ENCODE peak calls at places on chromosomes 16 and 17, in five cellular contexts. One of them, this sample, is unnamed.

GRCh38 chr17:75010683-75011406 is 1.6 kb upstream of the MRPL58 start:
- DNase-seq in IMR-90: peak
- DNase-seq in neuronal stem cell: no peak
- DNase-seq in H1: no peak
- DNase-seq in mesenchymal stem cell: peak
- DNase-seq in this sample: peak

GRCh38 chr17:61766520-61766919 is 96.8 kb downstream of the BRIP1 start:
- DNase-seq in IMR-90: peak
- DNase-seq in neuronal stem cell: no peak
- DNase-seq in H1: no peak
- DNase-seq in mesenchymal stem cell: no peak
- DNase-seq in this sample: no peak

GRCh38 chr16:20383106-20384029 is 21.2 kb downstream of the PDILT start:
- DNase-seq in IMR-90: peak
- DNase-seq in neuronal stem cell: peak
- DNase-seq in H1: peak
- DNase-seq in mesenchymal stem cell: peak
- DNase-seq in this sample: peak

GRCh38 chr16:67668495-67669157 is 2.0 kb downstream of the C16orf86 start:
- DNase-seq in IMR-90: no peak
- DNase-seq in neuronal stem cell: no peak
- DNase-seq in H1: no peak
- DNase-seq in mesenchymal stem cell: no peak
- DNase-seq in this sample: no peak

GRCh38 chr17:29051194-29051593 is 8.3 kb downstream of the PIPOX start:
- DNase-seq in IMR-90: no peak
- DNase-seq in neuronal stem cell: no peak
- DNase-seq in H1: no peak
- DNase-seq in mesenchymal stem cell: no peak
- DNase-seq in this sample: no peak

GRCh38 chr16:70753694-70754325 is 47.1 kb downstream of the VAC14 start:
- DNase-seq in IMR-90: no peak
- DNase-seq in neuronal stem cell: no peak
- DNase-seq in H1: no peak
- DNase-seq in mesenchymal stem cell: no peak
- DNase-seq in this sample: no peak

GRCh38 chr17:41178843-41179616 is 1.0 kb upstream of the KRTAP4-2 start:
- DNase-seq in IMR-90: peak
- DNase-seq in neuronal stem cell: no peak
- DNase-seq in H1: no peak
- DNase-seq in mesenchymal stem cell: no peak
- DNase-seq in this sample: no peak

GRCh38 chr16:28977703-28978641 is 3.4 kb downstream of the SPNS1 start:
- DNase-seq in IMR-90: no peak
- DNase-seq in neuronal stem cell: no peak
- DNase-seq in H1: no peak
- DNase-seq in mesenchymal stem cell: no peak
- DNase-seq in this sample: peak

GRCh38 chr17:1947229-1947742 is 77.8 kb downstream of the RTN4RL1 start:
- DNase-seq in IMR-90: no peak
- DNase-seq in neuronal stem cell: peak
- DNase-seq in H1: no peak
- DNase-seq in mesenchymal stem cell: no peak
- DNase-seq in this sample: no peak

GRCh38 chr17:9104370-9105041 is 83.2 kb downstream of the NTN1 start:
- DNase-seq in IMR-90: no peak
- DNase-seq in neuronal stem cell: no peak
- DNase-seq in H1: no peak
- DNase-seq in mesenchymal stem cell: no peak
- DNase-seq in this sample: no peak

GRCh38 chr17:63950940-63951907 is 19.1 kb upstream of the CD79B start:
- DNase-seq in IMR-90: no peak
- DNase-seq in neuronal stem cell: no peak
- DNase-seq in H1: no peak
- DNase-seq in mesenchymal stem cell: no peak
- DNase-seq in this sample: peak

GRCh38 chr17:77178586-77178985 is 37.8 kb downstream of the SEC14L1 start:
- DNase-seq in IMR-90: no peak
- DNase-seq in neuronal stem cell: no peak
- DNase-seq in H1: no peak
- DNase-seq in mesenchymal stem cell: no peak
- DNase-seq in this sample: no peak

GRCh38 chr16:49277766-49278566 is 3.7 kb downstream of the CBLN1 start:
- DNase-seq in IMR-90: no peak
- DNase-seq in neuronal stem cell: no peak
- DNase-seq in H1: no peak
- DNase-seq in mesenchymal stem cell: no peak
- DNase-seq in this sample: peak

GRCh38 chr17:354651-355556 is 2.3 kb upstream of the RPH3AL start:
- DNase-seq in IMR-90: no peak
- DNase-seq in neuronal stem cell: no peak
- DNase-seq in H1: no peak
- DNase-seq in mesenchymal stem cell: no peak
- DNase-seq in this sample: no peak

GRCh38 chr16:28255838-28256237 is 36.5 kb upstream of the SBK1 start:
- DNase-seq in IMR-90: no peak
- DNase-seq in neuronal stem cell: no peak
- DNase-seq in H1: no peak
- DNase-seq in mesenchymal stem cell: no peak
- DNase-seq in this sample: no peak

GRCh38 chr16:70454221-70455034 is at the start of gene FCSK:
- DNase-seq in IMR-90: peak
- DNase-seq in neuronal stem cell: peak
- DNase-seq in H1: no peak
- DNase-seq in mesenchymal stem cell: peak
- DNase-seq in this sample: peak

GRCh38 chr17:27667656-27668487 is 36.9 kb downstream of the LGALS9 start:
- DNase-seq in IMR-90: no peak
- DNase-seq in neuronal stem cell: no peak
- DNase-seq in H1: no peak
- DNase-seq in mesenchymal stem cell: no peak
- DNase-seq in this sample: no peak

GRCh38 chr17:17692353-17693252 is 11.3 kb downstream of the RAI1 start:
- DNase-seq in IMR-90: no peak
- DNase-seq in neuronal stem cell: no peak
- DNase-seq in H1: no peak
- DNase-seq in mesenchymal stem cell: no peak
- DNase-seq in this sample: no peak

GRCh38 chr17:17694229-17695081 is 13.2 kb downstream of the RAI1 start:
- DNase-seq in IMR-90: peak
- DNase-seq in neuronal stem cell: no peak
- DNase-seq in H1: no peak
- DNase-seq in mesenchymal stem cell: peak
- DNase-seq in this sample: peak

GRCh38 chr17:17693253-17693954 is 12.1 kb downstream of the RAI1 start:
- DNase-seq in IMR-90: no peak
- DNase-seq in neuronal stem cell: no peak
- DNase-seq in H1: no peak
- DNase-seq in mesenchymal stem cell: peak
- DNase-seq in this sample: peak

GRCh38 chr17:17696075-17696474 is 14.8 kb downstream of the RAI1 start:
- DNase-seq in IMR-90: no peak
- DNase-seq in neuronal stem cell: no peak
- DNase-seq in H1: no peak
- DNase-seq in mesenchymal stem cell: no peak
- DNase-seq in this sample: no peak

DNA sequence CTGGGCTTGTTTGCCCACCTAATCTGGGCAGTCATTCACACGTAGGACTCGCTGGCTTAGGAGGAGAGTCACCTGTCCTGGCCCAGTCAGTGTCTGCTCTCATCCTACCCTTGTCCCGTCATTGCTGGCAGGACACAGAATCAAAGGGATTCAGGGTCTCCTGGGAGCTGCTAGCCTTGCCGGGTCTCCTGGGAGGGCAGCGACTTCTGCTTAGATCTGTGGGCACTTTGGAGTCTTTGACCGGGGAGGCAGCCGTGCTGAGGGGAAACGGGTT is 12.6 kb downstream of the RAI1 start:
- DNase-seq in IMR-90: no peak
- DNase-seq in neuronal stem cell: no peak
- DNase-seq in H1: no peak
- DNase-seq in mesenchymal stem cell: no peak
- DNase-seq in this sample: peak
- H2AK5ac ChIP-seq in IMR-90: peak
- H2AK5ac ChIP-seq in neuronal stem cell: peak
- H2AK5ac ChIP-seq in H1: peak
- H2AK5ac ChIP-seq in mesenchymal stem cell: peak
- H2AK5ac ChIP-seq in this sample: peak

DNA sequence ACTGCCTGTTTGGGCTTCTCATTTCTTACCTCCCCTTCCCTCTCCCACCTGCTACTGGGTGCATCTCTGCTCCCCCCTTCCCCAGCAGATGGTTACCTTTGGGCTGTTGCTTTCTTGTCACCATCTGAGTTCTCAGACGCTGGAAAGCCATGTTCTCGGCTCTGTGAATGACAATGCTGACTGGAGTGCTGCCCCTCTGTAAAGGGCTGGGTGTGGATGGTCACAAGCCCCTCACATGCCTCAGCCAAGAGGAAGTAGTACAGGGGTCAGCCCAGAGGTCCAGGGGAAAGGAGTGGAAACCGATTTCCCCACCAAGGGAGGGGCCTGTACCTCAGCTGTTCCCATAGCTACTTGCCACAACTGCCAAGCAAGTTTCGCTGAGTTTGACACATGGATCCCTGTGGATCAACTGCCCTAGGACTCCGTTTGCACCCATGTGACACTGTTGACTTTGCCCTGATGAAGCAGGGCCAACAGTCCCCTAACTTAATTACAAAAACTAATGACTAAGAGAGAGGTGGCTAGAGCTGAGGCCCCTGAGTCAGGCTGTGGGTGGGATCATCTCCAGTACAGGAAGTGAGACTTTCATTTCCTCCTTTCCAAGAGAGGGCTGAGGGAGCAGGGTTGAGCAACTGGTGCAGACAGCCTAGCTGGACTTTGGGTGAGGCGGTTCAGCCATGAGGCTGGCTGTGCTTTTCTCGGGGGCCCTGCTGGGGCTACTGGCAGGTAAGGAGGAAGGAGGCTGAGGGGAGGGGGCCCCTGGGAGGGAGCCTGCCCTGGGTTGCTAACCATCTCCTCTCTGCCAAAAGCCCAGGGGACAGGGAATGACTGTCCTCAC is at the start of gene CD68:
- DNase-seq in IMR-90: peak
- DNase-seq in neuronal stem cell: no peak
- DNase-seq in H1: no peak
- DNase-seq in mesenchymal stem cell: peak
- DNase-seq in this sample: peak
- H3K4me3 ChIP-seq in IMR-90: peak
- H3K4me3 ChIP-seq in neuronal stem cell: no peak
- H3K4me3 ChIP-seq in H1: no peak
- H3K4me3 ChIP-seq in mesenchymal stem cell: no peak
- H3K4me3 ChIP-seq in this sample: no peak

DNA sequence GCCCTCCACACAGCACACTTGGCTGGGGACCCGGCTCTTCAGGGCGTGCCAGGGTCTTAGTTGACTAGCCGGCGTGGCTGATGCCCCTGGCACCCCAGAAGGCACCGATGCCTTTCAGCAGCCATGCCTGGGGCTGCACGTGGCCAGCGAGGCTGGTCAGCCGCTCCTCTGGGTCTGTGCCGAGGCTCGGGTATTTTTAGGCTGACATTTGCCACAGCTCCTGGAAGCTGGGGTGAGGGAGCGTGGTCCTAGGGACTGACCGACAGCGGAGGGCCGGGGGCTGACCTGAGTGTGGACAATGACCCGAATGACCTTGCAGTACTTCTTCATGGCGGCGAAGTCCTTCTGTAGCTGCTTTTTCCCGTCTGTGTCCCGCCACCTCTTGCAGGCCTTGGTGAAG is 3.9 kb downstream of the RPL3L start:
- DNase-seq in IMR-90: no peak
- DNase-seq in neuronal stem cell: no peak
- DNase-seq in H1: no peak
- DNase-seq in mesenchymal stem cell: no peak
- DNase-seq in this sample: no peak
- H2AK5ac ChIP-seq in IMR-90: no peak
- H2AK5ac ChIP-seq in neuronal stem cell: peak
- H2AK5ac ChIP-seq in H1: no peak
- H2AK5ac ChIP-seq in mesenchymal stem cell: no peak
- H2AK5ac ChIP-seq in this sample: no peak

DNA sequence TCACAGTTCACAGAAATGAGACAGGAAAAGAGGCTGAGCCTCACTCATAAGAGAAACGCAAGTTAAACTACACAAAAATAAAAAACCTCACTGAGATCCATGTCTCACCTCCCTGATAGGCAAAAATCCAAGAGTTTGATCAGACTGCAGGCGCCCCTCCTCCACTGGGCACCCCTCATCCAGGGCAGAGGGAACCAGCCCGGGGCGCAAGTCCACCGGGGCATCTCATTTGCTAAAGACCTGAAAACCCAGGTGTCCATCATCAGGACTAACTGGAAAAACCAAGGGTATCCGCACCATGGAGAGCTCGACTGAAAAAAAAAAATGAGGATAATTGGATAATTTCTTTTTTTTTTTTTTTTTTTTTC is 2.6 kb downstream of the HBZ start:
- DNase-seq in IMR-90: no peak
- DNase-seq in neuronal stem cell: no peak
- DNase-seq in H1: no peak
- DNase-seq in mesenchymal stem cell: no peak
- DNase-seq in this sample: no peak
- H3K4me3 ChIP-seq in IMR-90: peak
- H3K4me3 ChIP-seq in neuronal stem cell: no peak
- H3K4me3 ChIP-seq in H1: peak
- H3K4me3 ChIP-seq in mesenchymal stem cell: no peak
- H3K4me3 ChIP-seq in this sample: no peak

DNA sequence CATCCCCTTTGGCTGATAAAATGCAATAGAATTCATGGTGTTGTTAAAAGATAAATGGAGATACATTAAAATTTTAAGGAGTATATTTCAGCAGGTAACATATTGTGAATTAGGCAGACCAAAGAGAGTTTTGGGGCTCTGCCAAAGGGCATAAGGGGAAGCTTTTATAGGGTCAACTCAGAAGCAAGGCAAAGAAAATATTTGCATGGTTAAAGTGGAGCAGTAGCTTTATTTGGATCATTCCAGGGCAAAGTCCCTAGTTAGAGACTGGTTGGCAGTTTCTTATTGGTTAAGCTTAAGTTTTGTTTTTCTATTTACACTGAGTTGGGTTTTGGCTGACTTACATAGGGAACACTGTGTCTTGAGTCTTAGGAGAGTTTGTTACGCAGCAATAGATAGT is 75.1 kb upstream of the CA10 start:
- DNase-seq in IMR-90: no peak
- DNase-seq in neuronal stem cell: no peak
- DNase-seq in H1: no peak
- DNase-seq in mesenchymal stem cell: no peak
- DNase-seq in this sample: no peak
- H2AK5ac ChIP-seq in IMR-90: no peak
- H2AK5ac ChIP-seq in neuronal stem cell: no peak
- H2AK5ac ChIP-seq in H1: no peak
- H2AK5ac ChIP-seq in mesenchymal stem cell: no peak
- H2AK5ac ChIP-seq in this sample: no peak